ENCODE peak calls at places on chromosomes 3 and 15, in eight cellular contexts. One of them, this sample, is unnamed.

GRCh38 chr3:126557761-126558160 is 971 bp downstream of the C3orf22 start:
- DNase-seq in AML-193: no peak
- DNase-seq in activated T-cell treated with anti-CD3 and anti-CD28 coated beads for 1 hour: no peak
- DNase-seq in kidney: no peak
- DNase-seq in activated naive CD4-positive, alpha-beta T cell: no peak
- DNase-seq in stimulated activated CD8-positive, alpha-beta memory T cell treated with anti-CD3 and anti-CD28 coated beads, Interleukin-15, amount 100 ng/mL, for 4 hours: no peak
- DNase-seq in endodermal cell: peak
- DNase-seq in right lobe of liver: no peak
- DNase-seq in this sample: peak

GRCh38 chr15:59159210-59159609 is 47.4 kb upstream of the LDHAL6B start:
- DNase-seq in AML-193: no peak
- DNase-seq in activated T-cell treated with anti-CD3 and anti-CD28 coated beads for 1 hour: no peak
- DNase-seq in kidney: no peak
- DNase-seq in activated naive CD4-positive, alpha-beta T cell: no peak
- DNase-seq in stimulated activated CD8-positive, alpha-beta memory T cell treated with anti-CD3 and anti-CD28 coated beads, Interleukin-15, amount 100 ng/mL, for 4 hours: no peak
- DNase-seq in endodermal cell: no peak
- DNase-seq in right lobe of liver: no peak
- DNase-seq in this sample: no peak

GRCh38 chr3:123110953-123111615 is 44.3 kb downstream of the PDIA5 start:
- DNase-seq in AML-193: no peak
- DNase-seq in activated T-cell treated with anti-CD3 and anti-CD28 coated beads for 1 hour: no peak
- DNase-seq in kidney: no peak
- DNase-seq in activated naive CD4-positive, alpha-beta T cell: no peak
- DNase-seq in stimulated activated CD8-positive, alpha-beta memory T cell treated with anti-CD3 and anti-CD28 coated beads, Interleukin-15, amount 100 ng/mL, for 4 hours: no peak
- DNase-seq in endodermal cell: no peak
- DNase-seq in right lobe of liver: no peak
- DNase-seq in this sample: no peak

GRCh38 chr3:59056706-59057105 is 6.9 kb upstream of the CFAP20DC start:
- DNase-seq in AML-193: no peak
- DNase-seq in activated T-cell treated with anti-CD3 and anti-CD28 coated beads for 1 hour: no peak
- DNase-seq in kidney: no peak
- DNase-seq in activated naive CD4-positive, alpha-beta T cell: no peak
- DNase-seq in stimulated activated CD8-positive, alpha-beta memory T cell treated with anti-CD3 and anti-CD28 coated beads, Interleukin-15, amount 100 ng/mL, for 4 hours: no peak
- DNase-seq in endodermal cell: no peak
- DNase-seq in right lobe of liver: no peak
- DNase-seq in this sample: no peak

GRCh38 chr3:72270072-72270611 is 485.2 kb upstream of the PROK2 start:
- DNase-seq in AML-193: peak
- DNase-seq in activated T-cell treated with anti-CD3 and anti-CD28 coated beads for 1 hour: no peak
- DNase-seq in kidney: peak
- DNase-seq in activated naive CD4-positive, alpha-beta T cell: no peak
- DNase-seq in stimulated activated CD8-positive, alpha-beta memory T cell treated with anti-CD3 and anti-CD28 coated beads, Interleukin-15, amount 100 ng/mL, for 4 hours: no peak
- DNase-seq in endodermal cell: no peak
- DNase-seq in right lobe of liver: peak
- DNase-seq in this sample: peak

GRCh38 chr15:92415639-92416297 is 22.1 kb downstream of the ST8SIA2 start:
- DNase-seq in AML-193: no peak
- DNase-seq in activated T-cell treated with anti-CD3 and anti-CD28 coated beads for 1 hour: no peak
- DNase-seq in kidney: no peak
- DNase-seq in activated naive CD4-positive, alpha-beta T cell: no peak
- DNase-seq in stimulated activated CD8-positive, alpha-beta memory T cell treated with anti-CD3 and anti-CD28 coated beads, Interleukin-15, amount 100 ng/mL, for 4 hours: no peak
- DNase-seq in endodermal cell: no peak
- DNase-seq in right lobe of liver: no peak
- DNase-seq in this sample: no peak

GRCh38 chr3:108474581-108474980 is 35.8 kb downstream of the MYH15 start:
- DNase-seq in AML-193: no peak
- DNase-seq in activated T-cell treated with anti-CD3 and anti-CD28 coated beads for 1 hour: no peak
- DNase-seq in kidney: no peak
- DNase-seq in activated naive CD4-positive, alpha-beta T cell: no peak
- DNase-seq in stimulated activated CD8-positive, alpha-beta memory T cell treated with anti-CD3 and anti-CD28 coated beads, Interleukin-15, amount 100 ng/mL, for 4 hours: no peak
- DNase-seq in endodermal cell: no peak
- DNase-seq in right lobe of liver: no peak
- DNase-seq in this sample: no peak

GRCh38 chr3:182683335-182684257 is 109.7 kb upstream of the ATP11B start:
- DNase-seq in AML-193: peak
- DNase-seq in activated T-cell treated with anti-CD3 and anti-CD28 coated beads for 1 hour: peak
- DNase-seq in kidney: no peak
- DNase-seq in activated naive CD4-positive, alpha-beta T cell: peak
- DNase-seq in stimulated activated CD8-positive, alpha-beta memory T cell treated with anti-CD3 and anti-CD28 coated beads, Interleukin-15, amount 100 ng/mL, for 4 hours: no peak
- DNase-seq in endodermal cell: peak
- DNase-seq in right lobe of liver: peak
- DNase-seq in this sample: peak

GRCh38 chr3:42490243-42490642 is 12.2 kb upstream of the VIPR1 start:
- DNase-seq in AML-193: peak
- DNase-seq in activated T-cell treated with anti-CD3 and anti-CD28 coated beads for 1 hour: no peak
- DNase-seq in kidney: no peak
- DNase-seq in activated naive CD4-positive, alpha-beta T cell: no peak
- DNase-seq in stimulated activated CD8-positive, alpha-beta memory T cell treated with anti-CD3 and anti-CD28 coated beads, Interleukin-15, amount 100 ng/mL, for 4 hours: no peak
- DNase-seq in endodermal cell: peak
- DNase-seq in right lobe of liver: peak
- DNase-seq in this sample: peak

GRCh38 chr3:128080323-128080898 is 28.2 kb downstream of the SEC61A1 start:
- DNase-seq in AML-193: no peak
- DNase-seq in activated T-cell treated with anti-CD3 and anti-CD28 coated beads for 1 hour: no peak
- DNase-seq in kidney: no peak
- DNase-seq in activated naive CD4-positive, alpha-beta T cell: no peak
- DNase-seq in stimulated activated CD8-positive, alpha-beta memory T cell treated with anti-CD3 and anti-CD28 coated beads, Interleukin-15, amount 100 ng/mL, for 4 hours: no peak
- DNase-seq in endodermal cell: peak
- DNase-seq in right lobe of liver: peak
- DNase-seq in this sample: peak

GRCh38 chr3:129890891-129891290 is 2.6 kb downstream of the TMCC1 start:
- DNase-seq in AML-193: no peak
- DNase-seq in activated T-cell treated with anti-CD3 and anti-CD28 coated beads for 1 hour: no peak
- DNase-seq in kidney: no peak
- DNase-seq in activated naive CD4-positive, alpha-beta T cell: no peak
- DNase-seq in stimulated activated CD8-positive, alpha-beta memory T cell treated with anti-CD3 and anti-CD28 coated beads, Interleukin-15, amount 100 ng/mL, for 4 hours: no peak
- DNase-seq in endodermal cell: no peak
- DNase-seq in right lobe of liver: no peak
- DNase-seq in this sample: no peak

GRCh38 chr3:34155108-34155507 is 356.7 kb downstream of the PDCD6IP start:
- DNase-seq in AML-193: no peak
- DNase-seq in activated T-cell treated with anti-CD3 and anti-CD28 coated beads for 1 hour: no peak
- DNase-seq in kidney: no peak
- DNase-seq in activated naive CD4-positive, alpha-beta T cell: no peak
- DNase-seq in stimulated activated CD8-positive, alpha-beta memory T cell treated with anti-CD3 and anti-CD28 coated beads, Interleukin-15, amount 100 ng/mL, for 4 hours: no peak
- DNase-seq in endodermal cell: no peak
- DNase-seq in right lobe of liver: no peak
- DNase-seq in this sample: peak

GRCh38 chr3:20258371-20258770 is 72.4 kb upstream of the SGO1 start:
- DNase-seq in AML-193: no peak
- DNase-seq in activated T-cell treated with anti-CD3 and anti-CD28 coated beads for 1 hour: no peak
- DNase-seq in kidney: no peak
- DNase-seq in activated naive CD4-positive, alpha-beta T cell: no peak
- DNase-seq in stimulated activated CD8-positive, alpha-beta memory T cell treated with anti-CD3 and anti-CD28 coated beads, Interleukin-15, amount 100 ng/mL, for 4 hours: no peak
- DNase-seq in endodermal cell: no peak
- DNase-seq in right lobe of liver: no peak
- DNase-seq in this sample: no peak

GRCh38 chr3:120450914-120451669 is at the start of gene FSTL1:
- DNase-seq in AML-193: no peak
- DNase-seq in activated T-cell treated with anti-CD3 and anti-CD28 coated beads for 1 hour: no peak
- DNase-seq in kidney: peak
- DNase-seq in activated naive CD4-positive, alpha-beta T cell: no peak
- DNase-seq in stimulated activated CD8-positive, alpha-beta memory T cell treated with anti-CD3 and anti-CD28 coated beads, Interleukin-15, amount 100 ng/mL, for 4 hours: no peak
- DNase-seq in endodermal cell: peak
- DNase-seq in right lobe of liver: peak
- DNase-seq in this sample: peak

GRCh38 chr3:62940763-62941632 is 65.8 kb upstream of the CADPS start:
- DNase-seq in AML-193: no peak
- DNase-seq in activated T-cell treated with anti-CD3 and anti-CD28 coated beads for 1 hour: no peak
- DNase-seq in kidney: no peak
- DNase-seq in activated naive CD4-positive, alpha-beta T cell: no peak
- DNase-seq in stimulated activated CD8-positive, alpha-beta memory T cell treated with anti-CD3 and anti-CD28 coated beads, Interleukin-15, amount 100 ng/mL, for 4 hours: no peak
- DNase-seq in endodermal cell: peak
- DNase-seq in right lobe of liver: no peak
- DNase-seq in this sample: peak

GRCh38 chr15:65856821-65857455 is 12.4 kb upstream of the RAB11A start:
- DNase-seq in AML-193: peak
- DNase-seq in activated T-cell treated with anti-CD3 and anti-CD28 coated beads for 1 hour: peak
- DNase-seq in kidney: no peak
- DNase-seq in activated naive CD4-positive, alpha-beta T cell: peak
- DNase-seq in stimulated activated CD8-positive, alpha-beta memory T cell treated with anti-CD3 and anti-CD28 coated beads, Interleukin-15, amount 100 ng/mL, for 4 hours: peak
- DNase-seq in endodermal cell: peak
- DNase-seq in right lobe of liver: peak
- DNase-seq in this sample: peak

GRCh38 chr15:41377978-41378377 is 24.3 kb downstream of the NDUFAF1 start:
- DNase-seq in AML-193: no peak
- DNase-seq in activated T-cell treated with anti-CD3 and anti-CD28 coated beads for 1 hour: no peak
- DNase-seq in kidney: no peak
- DNase-seq in activated naive CD4-positive, alpha-beta T cell: no peak
- DNase-seq in stimulated activated CD8-positive, alpha-beta memory T cell treated with anti-CD3 and anti-CD28 coated beads, Interleukin-15, amount 100 ng/mL, for 4 hours: no peak
- DNase-seq in endodermal cell: no peak
- DNase-seq in right lobe of liver: no peak
- DNase-seq in this sample: no peak

GRCh38 chr3:120418866-120419490 is 31.8 kb downstream of the FSTL1 start:
- DNase-seq in AML-193: peak
- DNase-seq in activated T-cell treated with anti-CD3 and anti-CD28 coated beads for 1 hour: no peak
- DNase-seq in kidney: no peak
- DNase-seq in activated naive CD4-positive, alpha-beta T cell: no peak
- DNase-seq in stimulated activated CD8-positive, alpha-beta memory T cell treated with anti-CD3 and anti-CD28 coated beads, Interleukin-15, amount 100 ng/mL, for 4 hours: no peak
- DNase-seq in endodermal cell: peak
- DNase-seq in right lobe of liver: peak
- DNase-seq in this sample: peak